ENCODE peak calls at places on chromosomes 7 and 10, in four cellular contexts. W is memory B cell, F is head of caudate nucleus, L is H7. U is an unnamed sample.
A peak's percentile ranks its signal among the peaks of the same experiment; 100 is the strongest.

GRCh38 chr10:12160664-12161063 is 31.2 kb downstream of the SEC61A2 start:
- DNase-seq in W (no peak), F (no peak), L (no peak), U (no peak)

GRCh38 chr10:70459771-70460490 is 18.4 kb upstream of the NODAL start:
- DNase-seq in W (no peak), F (no peak), L (peak; percentile 78), U (no peak)

GRCh38 chr7:100489824-100490223 is 6.1 kb downstream of the NYAP1 start:
- DNase-seq in W (no peak), F (peak; percentile 99), L (peak; percentile 99), U (peak; percentile 100)

GRCh38 chr10:94103902-94104301 is 110.2 kb downstream of the PLCE1 start:
- DNase-seq in W (no peak), F (no peak), L (no peak), U (no peak)

GRCh38 chr7:130942211-130942964 is 208.4 kb upstream of the KLF14 start:
- DNase-seq in W (no peak), F (no peak), L (no peak), U (no peak)

GRCh38 chr7:38195804-38196595 is 18.0 kb downstream of the STARD3NL start:
- DNase-seq in W (no peak), F (no peak), L (no peak), U (no peak)

GRCh38 chr10:1788401-1788800 is 51.1 kb upstream of the ADARB2 start:
- DNase-seq in W (no peak), F (no peak), L (no peak), U (no peak)

GRCh38 chr10:11658801-11659368 is 47.4 kb upstream of the USP6NL start:
- DNase-seq in W (no peak), F (no peak), L (no peak), U (no peak)

GRCh38 chr7:140640727-140641531 is at the start of gene DENND2A:
- DNase-seq in W (peak; percentile 43), F (peak; percentile 89), L (peak; percentile 97), U (peak; percentile 87)

GRCh38 chr10:121900443-121901174 is 27.2 kb downstream of the ATE1 start:
- DNase-seq in W (no peak), F (peak; percentile 54), L (peak; percentile 55), U (peak; percentile 92)

GRCh38 chr7:51590746-51591145 is 274.1 kb upstream of the COBL start:
- DNase-seq in W (no peak), F (no peak), L (peak; percentile 69), U (no peak)

GRCh38 chr10:78177013-78177370 is 143.3 kb downstream of the RPS24 start:
- DNase-seq in W (no peak), F (peak; percentile 92), L (no peak), U (no peak)

GRCh38 chr10:91511549-91512330 is 101.6 kb downstream of the HECTD2 start:
- DNase-seq in W (no peak), F (no peak), L (no peak), U (no peak)

GRCh38 chr7:129343099-129343700 is 91.0 kb upstream of the STRIP2 start:
- DNase-seq in W (no peak), F (peak; percentile 16), L (peak; percentile 36), U (peak; percentile 17)

GRCh38 chr7:71021049-71021448 is 110.9 kb upstream of the GALNT17 start:
- DNase-seq in W (no peak), F (no peak), L (no peak), U (no peak)

GRCh38 chr10:16787361-16787791 is 29.8 kb downstream of the RSU1 start:
- DNase-seq in W (no peak), F (no peak), L (no peak), U (no peak)

GRCh38 chr10:101121661-101122045 is 9.4 kb upstream of the TLX1 start:
- DNase-seq in W (no peak), F (no peak), L (peak; percentile 75), U (no peak)

GRCh38 chr10:71611131-71611530 is 108.4 kb downstream of the C10orf105 start:
- DNase-seq in W (no peak), F (peak; percentile 75), L (peak; percentile 51), U (peak; percentile 67)

GRCh38 chr10:71083457-71083975 is 128.9 kb upstream of the UNC5B start:
- DNase-seq in W (no peak), F (no peak), L (peak; percentile 19), U (no peak)

GRCh38 chr7:1843271-1843861 is 173.3 kb downstream of the ELFN1 start:
- DNase-seq in W (no peak), F (peak; percentile 58), L (no peak), U (peak; percentile 86)

GRCh38 chr7:155807805-155808550 is 4.3 kb downstream of the SHH start:
- DNase-seq in W (no peak), F (no peak), L (peak; percentile 60), U (no peak)

GRCh38 chr7:134660961-134661376 is 14.3 kb downstream of the BPGM start:
- DNase-seq in W (no peak), F (no peak), L (no peak), U (no peak)

GRCh38 chr7:48366096-48366495 is 194.8 kb downstream of the ABCA13 start:
- DNase-seq in W (no peak), F (peak; percentile 24), L (no peak), U (no peak)

GRCh38 chr10:52276982-52277381 is 37.1 kb upstream of the DKK1 start:
- DNase-seq in W (no peak), F (no peak), L (no peak), U (no peak)

GRCh38 chr10:50991496-50992355 is 82.6 kb upstream of the PRKG1 start:
- DNase-seq in W (no peak), F (no peak), L (peak; percentile 58), U (peak; percentile 32)

GRCh38 chr7:44380831-44381493 is 55.6 kb upstream of the CAMK2B start:
- DNase-seq in W (no peak), F (no peak), L (peak; percentile 23), U (no peak)

GRCh38 chr7:98213874-98214810 is 2.9 kb downstream of the BHLHA15 start:
- DNase-seq in W (no peak), F (no peak), L (peak; percentile 61), U (no peak)

GRCh38 chr10:45495438-45496152 is 121.6 kb downstream of the ALOX5 start:
- DNase-seq in W (no peak), F (no peak), L (no peak), U (no peak)

GRCh38 chr10:19961076-19961811 is 145.0 kb downstream of the PLXDC2 start:
- DNase-seq in W (no peak), F (peak; percentile 46), L (no peak), U (no peak)

GRCh38 chr10:43959854-43960415 is 311.3 kb upstream of the ZNF32 start:
- DNase-seq in W (no peak), F (no peak), L (no peak), U (no peak)

GRCh38 chr10:52198540-52198939 is 115.5 kb upstream of the DKK1 start:
- DNase-seq in W (no peak), F (no peak), L (no peak), U (no peak)

GRCh38 chr7:50603288-50603687 is 38.1 kb upstream of the DDC start:
- DNase-seq in W (no peak), F (no peak), L (no peak), U (no peak)

GRCh38 chr10:23100331-23101030 is 5.1 kb downstream of the MSRB2 start:
- DNase-seq in W (no peak), F (no peak), L (no peak), U (no peak)

GRCh38 chr10:91924212-91925021 is 847 bp downstream of the BTAF1 start:
- DNase-seq in W (no peak), F (no peak), L (no peak), U (no peak)

GRCh38 chr7:144787127-144787526 is 48.7 kb downstream of the TPK1 start:
- DNase-seq in W (no peak), F (no peak), L (no peak), U (no peak)

GRCh38 chr10:86222687-86223086 is 143.9 kb downstream of the GRID1 start:
- DNase-seq in W (no peak), F (no peak), L (no peak), U (no peak)

GRCh38 chr10:74598891-74599566 is 227.4 kb upstream of the KAT6B start:
- DNase-seq in W (no peak), F (no peak), L (no peak), U (no peak)

GRCh38 chr7:113301983-113302382 is 183.6 kb upstream of the SMIM30 start:
- DNase-seq in W (no peak), F (no peak), L (no peak), U (no peak)

GRCh38 chr10:32938554-32939061 is 19.4 kb downstream of the ITGB1 start:
- DNase-seq in W (no peak), F (peak; percentile 57), L (no peak), U (peak; percentile 86)